ENCODE peak calls at places on chromosome 1, in six cellular contexts. V is K562, M is HCT116, N is OCI-LY7, A is fibroblast of lung, G is tibial artery. K is an unnamed sample.

GRCh38 chr1:230282157-230282556 is 144.0 kb downstream of the PGBD5 start:
- DNase-seq in V (no peak), M (no peak), N (peak; percentile 69), A (no peak), G (no peak), K (no peak)

GRCh38 chr1:6441586-6441985 is 17.0 kb downstream of the ESPN start:
- DNase-seq in V (no peak), M (no peak), N (no peak), A (no peak), G (no peak), K (no peak)

GRCh38 chr1:206600527-206600926 is 11.7 kb downstream of the EIF2D start:
- DNase-seq in V (no peak), M (no peak), N (no peak), A (no peak), G (no peak), K (no peak)

GRCh38 chr1:12486401-12487005 is 131.5 kb downstream of the DHRS3 start:
- DNase-seq in V (no peak), M (peak; percentile 67), N (peak; percentile 5), A (no peak), G (peak; percentile 62), K (no peak)

GRCh38 chr1:202286622-202287097 is 55.1 kb downstream of the UBE2T start:
- DNase-seq in V (no peak), M (no peak), N (no peak), A (peak; percentile 31), G (peak; percentile 48), K (no peak)

GRCh38 chr1:100299521-100300222 is 33.7 kb downstream of the RTCA start:
- DNase-seq in V (no peak), M (no peak), N (no peak), A (no peak), G (no peak), K (no peak)

GRCh38 chr1:77405186-77405585 is 123.4 kb downstream of the AK5 start:
- DNase-seq in V (no peak), M (no peak), N (no peak), A (no peak), G (no peak), K (no peak)

GRCh38 chr1:117093870-117094621 is 27.5 kb downstream of the TRIM45 start:
- DNase-seq in V (peak; percentile 59), M (peak; percentile 8), N (peak; percentile 52), A (peak; percentile 50), G (no peak), K (no peak)

GRCh38 chr1:183287191-183287675 is 101.2 kb downstream of the LAMC2 start:
- DNase-seq in V (no peak), M (no peak), N (no peak), A (peak; percentile 40), G (no peak), K (no peak)

GRCh38 chr1:145983206-145983675 is 13.1 kb downstream of the TXNIP start:
- DNase-seq in V (no peak), M (no peak), N (no peak), A (no peak), G (no peak), K (no peak)

GRCh38 chr1:44076093-44076492 is 42.5 kb upstream of the KLF17 start:
- DNase-seq in V (no peak), M (no peak), N (no peak), A (no peak), G (no peak), K (no peak)

GRCh38 chr1:177227978-177228720 is 57.4 kb downstream of the BRINP2 start:
- DNase-seq in V (no peak), M (no peak), N (no peak), A (no peak), G (no peak), K (no peak)

GRCh38 chr1:222665964-222666363 is 46.3 kb downstream of the AIDA start:
- DNase-seq in V (no peak), M (no peak), N (no peak), A (peak; percentile 73), G (no peak), K (no peak)
- H3K36me3 ChIP-seq in V (peaks cover 78% of the 10 kb centered on the region), M (peaks cover 49% of the 10 kb centered on the region), N (peaks cover 80% of the 10 kb centered on the region), A (peaks cover 8% of the 10 kb centered on the region), G (peaks cover 66% of the 10 kb centered on the region), K (peaks cover 57% of the 10 kb centered on the region)

GRCh38 chr1:21165076-21165475 is 11.6 kb downstream of the EIF4G3 start:
- DNase-seq in V (no peak), M (no peak), N (no peak), A (peak; percentile 84), G (no peak), K (no peak)
- H3K36me3 ChIP-seq in V (peaks cover 17% of the 10 kb centered on the region), M (peaks cover 3% of the 10 kb centered on the region), N (peaks cover 59% of the 10 kb centered on the region), A (peaks cover 3% of the 10 kb centered on the region), G (no peaks in the 10 kb centered on the region), K (no peaks in the 10 kb centered on the region)

DNA sequence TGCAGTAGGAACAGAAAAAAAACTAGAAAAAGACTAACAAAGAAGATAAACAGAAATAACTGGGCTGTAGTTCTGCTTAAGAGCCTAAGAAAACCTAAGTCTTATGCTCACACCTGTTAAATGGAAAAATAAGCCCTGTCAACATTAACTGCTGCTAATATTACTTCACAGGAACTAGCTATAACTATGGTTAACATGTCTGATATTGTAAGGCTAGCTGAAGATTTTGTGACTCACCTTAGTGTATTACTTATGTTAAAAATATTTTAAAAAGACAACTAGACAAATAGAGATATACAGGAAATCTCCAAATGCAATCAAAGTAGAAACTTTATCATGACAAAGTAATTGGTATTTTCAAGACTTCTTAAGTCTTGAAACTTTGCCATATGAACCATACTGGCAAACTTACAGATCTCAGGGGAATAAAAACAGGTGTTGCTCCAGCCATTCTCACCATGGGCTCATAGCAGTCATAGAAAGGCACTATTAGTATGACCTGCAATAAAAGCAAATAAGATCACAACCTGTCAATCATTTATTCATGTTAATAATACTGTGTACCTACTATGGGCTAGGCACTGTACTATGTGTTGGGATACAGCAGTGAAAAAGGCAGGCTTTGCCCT is 30.7 kb downstream of the KYAT3 start:
- DNase-seq in V (no peak), M (no peak), N (no peak), A (no peak), G (no peak), K (no peak)
- H3K36me3 ChIP-seq in V (peaks cover 59% of the 10 kb centered on the region), M (peaks cover 27% of the 10 kb centered on the region), N (peaks cover 51% of the 10 kb centered on the region), A (peaks cover 8% of the 10 kb centered on the region), G (peaks cover 54% of the 10 kb centered on the region), K (peaks cover 24% of the 10 kb centered on the region)

GRCh38 chr1:21239181-21239580 is 51.1 kb downstream of the ECE1 start:
- DNase-seq in V (no peak), M (no peak), N (no peak), A (no peak), G (no peak), K (no peak)

GRCh38 chr1:21240706-21241105 is 49.6 kb downstream of the ECE1 start:
- DNase-seq in V (no peak), M (no peak), N (no peak), A (no peak), G (no peak), K (no peak)

GRCh38 chr1:21244154-21244553 is 46.1 kb downstream of the ECE1 start:
- DNase-seq in V (no peak), M (no peak), N (no peak), A (no peak), G (no peak), K (no peak)

GRCh38 chr1:21242846-21243245 is 47.4 kb downstream of the ECE1 start:
- DNase-seq in V (no peak), M (no peak), N (no peak), A (no peak), G (no peak), K (no peak)

GRCh38 chr1:21241761-21242581 is 48.3 kb downstream of the ECE1 start:
- DNase-seq in V (no peak), M (no peak), N (no peak), A (no peak), G (no peak), K (no peak)
- H3K36me3 ChIP-seq in V (peaks cover 15% of the 10 kb centered on the region), M (peaks cover 3% of the 10 kb centered on the region), N (peaks cover 11% of the 10 kb centered on the region), A (peaks cover 27% of the 10 kb centered on the region), G (peaks cover 84% of the 10 kb centered on the region), K (no peaks in the 10 kb centered on the region)

DNA sequence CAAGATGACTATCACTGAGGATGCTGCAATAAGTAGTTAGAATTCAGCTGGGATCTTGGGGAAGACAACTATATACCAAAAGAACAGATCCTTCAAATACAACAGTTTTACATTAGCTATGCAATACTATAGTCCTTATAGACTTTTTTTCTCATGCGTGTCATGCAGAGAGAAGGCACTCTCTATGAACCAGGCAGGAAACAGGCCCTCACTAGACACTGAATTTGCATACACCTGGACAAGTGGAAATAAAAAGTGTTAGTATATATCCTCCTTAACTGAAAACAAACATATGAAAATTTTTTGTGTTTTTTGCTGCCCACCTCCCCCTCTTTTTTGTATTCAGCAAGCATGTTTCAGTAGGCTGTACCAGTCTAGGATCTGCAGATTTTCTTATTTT is 29.9 kb downstream of the TMCO1 start:
- DNase-seq in V (no peak), M (no peak), N (peak; percentile 70), A (no peak), G (no peak), K (no peak)
- H3K36me3 ChIP-seq in V (peaks cover 70% of the 10 kb centered on the region), M (peaks cover 28% of the 10 kb centered on the region), N (peaks cover 82% of the 10 kb centered on the region), A (peaks cover 3% of the 10 kb centered on the region), G (peaks cover 44% of the 10 kb centered on the region), K (peaks cover 13% of the 10 kb centered on the region)

GRCh38 chr1:8360493-8361197 is 42.7 kb downstream of the SLC45A1 start:
- DNase-seq in V (no peak), M (no peak), N (no peak), A (no peak), G (no peak), K (no peak)
- H3K36me3 ChIP-seq in V (peaks cover 76% of the 10 kb centered on the region), M (peaks cover 10% of the 10 kb centered on the region), N (peaks cover 98% of the 10 kb centered on the region), A (peaks cover 70% of the 10 kb centered on the region), G (peaks cover 77% of the 10 kb centered on the region), K (peaks cover 29% of the 10 kb centered on the region)

DNA sequence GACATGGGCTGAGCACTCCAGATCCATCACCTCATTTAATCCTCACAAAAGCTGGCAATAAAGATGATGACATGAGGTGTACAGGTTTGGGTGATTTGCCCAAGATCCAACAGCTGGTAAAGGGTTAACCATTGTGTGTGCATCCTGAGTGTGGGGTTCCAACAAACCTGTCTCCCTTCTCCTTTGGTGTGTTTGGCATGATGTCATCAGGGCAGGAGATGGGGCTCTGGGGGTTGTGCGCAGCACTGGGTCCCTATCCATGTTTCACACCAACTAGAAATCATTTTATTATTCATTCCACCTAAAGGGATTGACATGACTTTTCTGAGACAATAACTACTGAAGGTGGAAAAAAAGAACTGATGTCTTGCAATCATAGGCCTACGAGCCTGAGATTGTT is 452.5 kb downstream of the SIPA1L2 start:
- DNase-seq in V (no peak), M (no peak), N (no peak), A (no peak), G (no peak), K (no peak)
- H3K36me3 ChIP-seq in V (no peaks in the 10 kb centered on the region), M (no peaks in the 10 kb centered on the region), N (no peaks in the 10 kb centered on the region), A (no peaks in the 10 kb centered on the region), G (no peaks in the 10 kb centered on the region), K (no peaks in the 10 kb centered on the region)

K was measured in Panc1.